ENCODE peak calls at places on chromosomes 3 and 15, in nine cellular contexts. A, M, B, J, Q, D, C, S and G are unnamed samples.

GRCh38 chr3:173933113-173933512 is 535.6 kb downstream of the NLGN1 start:
- DNase-seq in A (no peak), M (no peak), B (no peak), J (no peak), Q (no peak), D (no peak), C (no peak), S (no peak), G (no peak)

GRCh38 chr3:125512135-125512920 is 7.7 kb downstream of the SNX4 start:
- DNase-seq in A (peak), M (peak), B (peak), J (peak), Q (no peak), D (peak), C (no peak), S (no peak), G (peak)

GRCh38 chr15:76996526-76997401 is 1.8 kb downstream of the PSTPIP1 start:
- DNase-seq in A (peak), M (no peak), B (peak), J (peak), Q (no peak), D (no peak), C (no peak), S (no peak), G (no peak)

GRCh38 chr3:172135185-172135584 is 95.8 kb downstream of the FNDC3B start:
- DNase-seq in A (no peak), M (no peak), B (no peak), J (no peak), Q (no peak), D (no peak), C (no peak), S (no peak), G (no peak)

GRCh38 chr15:68818088-68818670 is 2.5 kb downstream of the ANP32A start:
- DNase-seq in A (peak), M (peak), B (peak), J (peak), Q (no peak), D (peak), C (peak), S (peak), G (peak)

GRCh38 chr3:113825090-113825489 is 13.5 kb upstream of the GRAMD1C start:
- DNase-seq in A (no peak), M (peak), B (peak), J (peak), Q (no peak), D (no peak), C (peak), S (no peak), G (peak)

GRCh38 chr15:92451225-92451825 is 57.6 kb downstream of the ST8SIA2 start:
- DNase-seq in A (no peak), M (no peak), B (peak), J (no peak), Q (peak), D (peak), C (no peak), S (no peak), G (no peak)

GRCh38 chr3:154778057-154778456 is 302.1 kb upstream of the MME start:
- DNase-seq in A (no peak), M (no peak), B (no peak), J (no peak), Q (no peak), D (no peak), C (no peak), S (no peak), G (no peak)

GRCh38 chr3:142087676-142088075 is 61.7 kb downstream of the TFDP2 start:
- DNase-seq in A (peak), M (no peak), B (peak), J (no peak), Q (peak), D (peak), C (no peak), S (no peak), G (no peak)

GRCh38 chr3:28114893-28115292 is 126.5 kb upstream of the CMC1 start:
- DNase-seq in A (no peak), M (no peak), B (no peak), J (no peak), Q (no peak), D (no peak), C (no peak), S (no peak), G (no peak)

GRCh38 chr3:114504941-114505632 is 211.3 kb downstream of the TIGIT start:
- DNase-seq in A (no peak), M (no peak), B (peak), J (no peak), Q (no peak), D (no peak), C (no peak), S (no peak), G (no peak)

GRCh38 chr3:131091768-131092167 is 65.1 kb downstream of the NEK11 start:
- DNase-seq in A (peak), M (peak), B (no peak), J (no peak), Q (no peak), D (no peak), C (peak), S (peak), G (no peak)

GRCh38 chr3:159322322-159322939 is 520.6 kb downstream of the MFSD1 start:
- DNase-seq in A (peak), M (peak), B (peak), J (peak), Q (no peak), D (no peak), C (peak), S (no peak), G (peak)

GRCh38 chr3:195885036-195885871 is 23.1 kb downstream of the TNK2 start:
- DNase-seq in A (no peak), M (no peak), B (no peak), J (no peak), Q (no peak), D (no peak), C (no peak), S (no peak), G (no peak)

GRCh38 chr3:134827213-134827612 is 32.2 kb downstream of the EPHB1 start:
- DNase-seq in A (no peak), M (peak), B (no peak), J (no peak), Q (no peak), D (no peak), C (no peak), S (no peak), G (no peak)

GRCh38 chr3:194875581-194876402 is 190.1 kb downstream of the FAM43A start:
- DNase-seq in A (no peak), M (no peak), B (no peak), J (no peak), Q (no peak), D (no peak), C (no peak), S (no peak), G (no peak)

GRCh38 chr3:80553211-80553610 is 785.4 kb upstream of the ROBO1 start:
- DNase-seq in A (no peak), M (no peak), B (peak), J (no peak), Q (no peak), D (no peak), C (no peak), S (no peak), G (no peak)

GRCh38 chr15:75720787-75721461 is 8.3 kb upstream of the CSPG4 start:
- DNase-seq in A (peak), M (peak), B (peak), J (peak), Q (no peak), D (peak), C (peak), S (no peak), G (peak)

DNA sequence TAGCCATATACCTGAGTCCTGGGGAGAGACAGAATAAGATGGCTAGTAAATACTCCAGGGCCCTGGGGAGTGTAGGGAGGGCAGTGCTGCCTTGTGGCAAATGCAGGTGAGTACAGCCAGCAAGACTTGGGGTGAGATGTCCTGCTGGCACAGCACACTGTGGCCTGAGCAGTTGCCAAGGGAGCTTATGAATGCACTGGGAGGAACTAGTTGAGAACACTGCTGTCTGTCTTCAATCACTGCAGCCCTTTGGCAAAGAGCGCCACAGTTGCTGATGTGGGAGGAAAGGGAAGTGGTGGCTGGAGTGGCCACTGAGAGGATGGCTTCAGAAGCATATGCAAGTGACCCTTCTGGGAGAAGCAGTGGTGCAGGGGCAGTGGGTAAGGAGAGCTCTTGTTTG is 264.6 kb downstream of the RORA start:
- DNase-seq in A (no peak), M (peak), B (peak), J (no peak), Q (no peak), D (no peak), C (no peak), S (no peak), G (no peak)
- TF ChIP-seq CTCF in A (no peak), M (no peak), B (no peak), J (no peak), Q (no peak), D (no peak), C (no peak), S (no peak), G (no peak)

GRCh38 chr3:38836561-38836960 is 20.5 kb upstream of the SCN10A start:
- DNase-seq in A (no peak), M (no peak), B (no peak), J (no peak), Q (no peak), D (no peak), C (peak), S (no peak), G (no peak)

GRCh38 chr3:38835939-38836338 is 19.9 kb upstream of the SCN10A start:
- DNase-seq in A (no peak), M (no peak), B (no peak), J (no peak), Q (no peak), D (no peak), C (no peak), S (no peak), G (no peak)

GRCh38 chr3:38837358-38837757 is 21.3 kb upstream of the SCN10A start:
- DNase-seq in A (no peak), M (no peak), B (no peak), J (no peak), Q (no peak), D (no peak), C (peak), S (no peak), G (no peak)

GRCh38 chr3:38834110-38834509 is 18.1 kb upstream of the SCN10A start:
- DNase-seq in A (peak), M (no peak), B (peak), J (no peak), Q (peak), D (peak), C (peak), S (no peak), G (no peak)

DNA sequence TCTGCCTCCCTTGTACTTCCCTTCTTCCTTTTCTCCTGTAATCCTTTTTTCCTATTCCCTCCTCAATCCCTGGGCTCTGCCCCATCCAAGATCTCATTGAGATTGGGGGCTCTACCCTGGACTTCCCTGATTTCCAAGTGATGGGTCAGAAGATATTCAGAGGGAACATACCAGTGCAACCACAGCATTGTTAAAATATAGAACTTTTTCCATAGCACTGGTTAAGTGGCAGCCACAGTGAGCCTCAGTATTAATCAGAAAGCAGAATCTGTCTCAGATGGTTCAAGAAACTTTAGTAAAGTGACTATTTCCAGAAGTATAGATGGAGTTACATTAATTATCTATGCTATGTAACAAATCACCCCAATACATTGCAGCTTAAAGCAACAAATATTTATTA is 18.7 kb upstream of the SCN10A start:
- DNase-seq in A (no peak), M (no peak), B (no peak), J (no peak), Q (no peak), D (no peak), C (no peak), S (no peak), G (no peak)
- TF ChIP-seq CTCF in A (no peak), M (no peak), B (no peak), J (no peak), Q (no peak), D (no peak), C (no peak), S (no peak), G (no peak)

GRCh38 chr15:89423981-89424380 is 72.4 kb downstream of the RHCG start:
- DNase-seq in A (no peak), M (no peak), B (no peak), J (no peak), Q (no peak), D (no peak), C (peak), S (no peak), G (no peak)
- TF ChIP-seq CTCF in A (no peak), M (no peak), B (no peak), J (no peak), Q (no peak), D (no peak), C (peak), S (no peak), G (no peak)

GRCh38 chr3:84958495-84959469 is at the start of gene CADM2:
- DNase-seq in A (peak), M (peak), B (peak), J (peak), Q (no peak), D (peak), C (peak), S (peak), G (peak)
- TF ChIP-seq CTCF in A (no peak), M (no peak), B (peak), J (peak), Q (no peak), D (peak), C (peak), S (no peak), G (no peak)

GRCh38 chr3:128786434-128787020 is 60.5 kb downstream of the RAB7A start:
- DNase-seq in A (no peak), M (no peak), B (no peak), J (no peak), Q (no peak), D (no peak), C (no peak), S (no peak), G (no peak)

GRCh38 chr3:128784228-128784627 is 58.2 kb downstream of the RAB7A start:
- DNase-seq in A (no peak), M (peak), B (peak), J (peak), Q (no peak), D (peak), C (peak), S (no peak), G (no peak)

GRCh38 chr3:128788268-128788869 is 62.4 kb downstream of the RAB7A start:
- DNase-seq in A (no peak), M (no peak), B (no peak), J (no peak), Q (no peak), D (no peak), C (no peak), S (no peak), G (no peak)

GRCh38 chr3:128784843-128785242 is 58.9 kb downstream of the RAB7A start:
- DNase-seq in A (no peak), M (no peak), B (no peak), J (no peak), Q (no peak), D (no peak), C (no peak), S (no peak), G (no peak)

DNA sequence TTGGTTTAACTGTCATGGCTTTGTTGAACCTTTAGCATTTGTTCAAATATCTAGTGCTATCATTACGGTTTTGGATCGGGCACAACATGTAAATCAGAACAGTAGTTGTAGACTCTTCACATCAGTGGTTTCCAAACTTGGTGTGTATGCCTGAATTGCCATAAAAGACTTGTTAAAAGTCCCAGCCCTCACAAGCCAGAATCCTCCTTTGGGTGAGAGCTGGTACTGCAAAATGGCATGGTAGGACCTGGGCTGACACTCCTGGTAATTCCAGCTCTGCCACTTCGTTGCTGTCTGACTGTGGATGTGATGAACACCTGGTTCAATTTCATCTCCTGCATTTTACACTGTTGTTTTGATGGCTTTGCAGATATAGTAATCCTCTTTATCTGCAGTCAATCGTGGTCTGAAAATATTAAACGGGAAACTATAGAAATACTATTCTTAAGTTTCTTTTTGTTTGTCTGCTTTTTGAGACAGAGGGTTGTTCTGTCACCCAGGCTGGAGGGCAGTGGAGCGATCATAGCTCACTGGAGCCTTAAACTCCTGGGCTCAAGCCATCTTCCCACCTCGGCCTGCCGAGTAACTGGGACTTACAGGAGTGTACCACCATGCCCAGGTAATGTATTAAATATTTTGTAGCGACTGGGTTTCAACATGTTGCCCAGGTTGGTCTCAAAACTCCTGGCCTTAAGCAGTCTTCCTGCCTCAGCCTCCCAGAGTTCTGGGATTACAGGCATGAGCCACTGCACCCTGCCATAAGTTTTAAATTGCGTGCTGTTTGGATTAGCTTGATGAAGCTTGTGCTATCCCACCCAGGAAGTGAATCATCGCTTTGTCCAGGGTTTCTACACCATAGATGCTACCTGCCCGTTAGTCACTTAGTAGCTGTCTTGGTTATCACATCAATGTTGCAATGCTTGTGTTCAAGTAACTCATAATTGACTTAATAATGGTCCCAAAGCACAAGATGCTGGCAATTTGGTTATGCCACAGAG is 61.6 kb downstream of the RAB7A start:
- DNase-seq in A (peak), M (peak), B (peak), J (peak), Q (no peak), D (peak), C (peak), S (no peak), G (no peak)
- TF ChIP-seq CTCF in A (no peak), M (peak), B (peak), J (peak), Q (peak), D (peak), C (peak), S (no peak), G (peak)